ENCODE peak calls at places on chromosomes 6 and 20, in nine cellular contexts. G, Y, L, H, E, D, F, U and X are unnamed samples.

GRCh38 chr20:1323830-1324597 is 4.9 kb downstream of the SDCBP2 start:
- DNase-seq in E (no peak), F (no peak), U (no peak), G (peak; percentile 55), H (no peak), L (no peak), Y (no peak), D (no peak), X (no peak)

GRCh38 chr6:9192405-9192909 is 757.1 kb upstream of the SLC35B3 start:
- DNase-seq in D (no peak), U (no peak), Y (no peak), F (no peak), H (no peak), G (no peak), L (no peak), E (no peak), X (no peak)

GRCh38 chr6:119084784-119085183 is 6.3 kb upstream of the FAM184A start:
- DNase-seq in L (no peak), H (no peak), E (no peak), U (no peak), F (no peak), G (no peak), Y (no peak), D (no peak), X (no peak)

GRCh38 chr20:59678286-59678685 is 73.9 kb downstream of the PHACTR3 start:
- DNase-seq in F (no peak), Y (no peak), D (no peak), H (no peak), E (no peak), G (no peak), U (no peak), L (no peak), X (no peak)

GRCh38 chr20:3314391-3314790 is 75.4 kb upstream of the SLC4A11 start:
- DNase-seq in U (no peak), D (no peak), G (no peak), F (no peak), E (no peak), L (no peak), H (no peak), Y (no peak), X (no peak)

GRCh38 chr6:149608381-149608982 is 40.0 kb downstream of the KATNA1 start:
- DNase-seq in E (no peak), G (no peak), U (no peak), H (no peak), D (no peak), F (no peak), Y (no peak), L (no peak), X (no peak)

GRCh38 chr6:40350193-40350941 is 236.8 kb downstream of the LRFN2 start:
- DNase-seq in G (no peak), H (no peak), U (no peak), F (no peak), Y (no peak), D (no peak), E (no peak), L (no peak), X (no peak)

GRCh38 chr6:114581293-114581692 is 238.5 kb upstream of the HS3ST5 start:
- DNase-seq in Y (no peak), G (no peak), D (no peak), E (no peak), L (no peak), F (no peak), H (no peak), U (no peak), X (no peak)

GRCh38 chr6:40924832-40925231 is 114.2 kb downstream of the UNC5CL start:
- DNase-seq in H (no peak), L (no peak), F (no peak), D (no peak), Y (no peak), U (no peak), G (no peak), E (no peak), X (no peak)

GRCh38 chr20:21490105-21490504 is 23.8 kb downstream of the NKX2-2 start:
- DNase-seq in E (no peak), H (peak; percentile 23), D (peak; percentile 39), F (no peak), U (no peak), G (no peak), Y (peak; percentile 1), L (no peak), X (no peak)

GRCh38 chr6:124487778-124488431 is 474.3 kb upstream of the RNF217 start:
- DNase-seq in G (no peak), E (peak; percentile 12), F (no peak), H (peak; percentile 6), U (no peak), Y (no peak), D (peak; percentile 23), L (no peak), X (peak; percentile 42)

GRCh38 chr20:62352402-62353288 is 14.5 kb downstream of the LAMA5 start:
- DNase-seq in D (no peak), E (no peak), Y (no peak), F (no peak), U (no peak), H (no peak), L (peak; percentile 38), G (peak; percentile 97), X (peak; percentile 54)

GRCh38 chr6:38631186-38631783 is 8.4 kb downstream of the BTBD9 start:
- DNase-seq in F (no peak), E (no peak), L (no peak), U (peak; percentile 20), D (no peak), G (no peak), Y (no peak), H (no peak), X (no peak)

GRCh38 chr6:111936718-111937117 is 63.5 kb upstream of the FYN start:
- DNase-seq in U (no peak), Y (no peak), E (no peak), D (no peak), L (no peak), G (no peak), H (no peak), F (no peak), X (no peak)

GRCh38 chr6:40956871-40957270 is 82.2 kb downstream of the UNC5CL start:
- DNase-seq in F (no peak), H (peak; percentile 44), U (no peak), L (no peak), E (no peak), D (peak; percentile 34), Y (no peak), G (no peak), X (no peak)

GRCh38 chr20:10291564-10292240 is 73.1 kb downstream of the SNAP25 start:
- DNase-seq in D (no peak), U (no peak), E (no peak), F (no peak), H (no peak), L (no peak), Y (no peak), G (no peak), X (no peak)

GRCh38 chr20:22369100-22369499 is 215.3 kb downstream of the FOXA2 start:
- DNase-seq in Y (no peak), G (no peak), E (no peak), F (no peak), D (no peak), U (no peak), H (no peak), L (no peak), X (no peak)

GRCh38 chr6:43739642-43740091 is 30.3 kb upstream of the VEGFA start:
- DNase-seq in G (no peak), U (no peak), H (no peak), D (no peak), F (no peak), Y (no peak), L (no peak), E (no peak), X (no peak)

GRCh38 chr20:56166781-56167465 is 81.6 kb upstream of the MC3R start:
- DNase-seq in F (no peak), U (no peak), G (no peak), L (no peak), E (no peak), H (no peak), D (no peak), Y (no peak), X (peak; percentile 35)

GRCh38 chr6:123806561-123806960 is 2.9 kb downstream of the NKAIN2 start:
- DNase-seq in U (no peak), G (no peak), H (no peak), E (no peak), L (no peak), Y (no peak), D (no peak), F (no peak), X (no peak)

GRCh38 chr20:23094927-23095326 is 8.8 kb upstream of the CD93 start:
- DNase-seq in F (no peak), Y (no peak), U (no peak), L (no peak), E (no peak), H (no peak), D (no peak), G (no peak), X (no peak)

GRCh38 chr6:52019092-52019491 is 68.3 kb downstream of the PKHD1 start:
- DNase-seq in U (no peak), E (no peak), D (no peak), L (no peak), G (no peak), H (no peak), F (no peak), Y (no peak), X (no peak)

GRCh38 chr6:9404351-9405146 is 969.2 kb upstream of the SLC35B3 start:
- DNase-seq in U (no peak), L (no peak), H (no peak), Y (no peak), F (no peak), D (no peak), G (no peak), E (no peak), X (no peak)

GRCh38 chr6:37657117-37657886 is 40.4 kb downstream of the MDGA1 start:
- DNase-seq in Y (no peak), G (peak; percentile 1), L (no peak), F (no peak), D (peak; percentile 83), E (peak; percentile 54), U (no peak), H (peak; percentile 44), X (peak; percentile 48)

GRCh38 chr6:46186583-46186982 is 15.8 kb upstream of the ENPP5 start:
- DNase-seq in H (no peak), Y (no peak), D (no peak), F (no peak), L (no peak), G (no peak), U (no peak), E (no peak), X (no peak)

GRCh38 chr20:40741507-40742106 is 52.6 kb upstream of the MAFB start:
- DNase-seq in H (peak; percentile 34), D (peak; percentile 56), U (peak; percentile 39), G (no peak), F (no peak), E (peak; percentile 47), L (no peak), Y (peak; percentile 64), X (peak; percentile 43)

GRCh38 chr6:167590193-167590592 is 236.5 kb upstream of the AFDN start:
- DNase-seq in G (no peak), Y (no peak), E (no peak), F (no peak), D (no peak), U (no peak), L (no peak), H (no peak), X (no peak)

GRCh38 chr20:7959484-7959883 is 19.2 kb upstream of the HAO1 start:
- DNase-seq in F (no peak), H (no peak), U (no peak), Y (no peak), L (no peak), G (no peak), D (no peak), E (no peak), X (no peak)

GRCh38 chr6:165694296-165694695 is 31.3 kb upstream of the PDE10A start:
- DNase-seq in D (no peak), U (no peak), E (no peak), H (no peak), Y (no peak), F (no peak), G (no peak), L (no peak), X (no peak)

GRCh38 chr20:59164681-59165388 is 1.2 kb downstream of the ZNF831 start:
- DNase-seq in U (peak; percentile 76), H (no peak), F (no peak), E (no peak), G (no peak), Y (no peak), D (no peak), L (no peak), X (no peak)

GRCh38 chr6:20038805-20039204 is 173.5 kb downstream of the MBOAT1 start:
- DNase-seq in G (no peak), H (peak; percentile 17), L (no peak), D (peak; percentile 8), U (no peak), F (no peak), Y (no peak), E (peak; percentile 13), X (peak; percentile 2)